ENCODE peak calls at places on chromosome 12, in four cellular contexts. One of them, this sample, is unnamed.

GRCh38 chr12:92717202-92717601 is 14.4 kb downstream of the PLEKHG7 start:
- DNase-seq in osteocyte: no peak
- DNase-seq in NCI-H2171 treated with DMSO at 0.1 percent for 48 hours: no peak
- DNase-seq in AML-193: peak
- DNase-seq in this sample: peak

GRCh38 chr12:130728158-130729058 is 12.3 kb upstream of the RIMBP2 start:
- DNase-seq in AML-193: no peak
- DNase-seq in osteocyte: no peak
- DNase-seq in NCI-H2171 treated with DMSO at 0.1 percent for 48 hours: no peak
- DNase-seq in this sample: no peak

GRCh38 chr12:12081836-12082497 is 11.2 kb downstream of the BCL2L14 start:
- DNase-seq in osteocyte: no peak
- DNase-seq in NCI-H2171 treated with DMSO at 0.1 percent for 48 hours: no peak
- DNase-seq in AML-193: peak
- DNase-seq in this sample: no peak

GRCh38 chr12:6548556-6549378 is 7.1 kb downstream of the IFFO1 start:
- DNase-seq in NCI-H2171 treated with DMSO at 0.1 percent for 48 hours: no peak
- DNase-seq in osteocyte: no peak
- DNase-seq in AML-193: no peak
- DNase-seq in this sample: no peak

GRCh38 chr12:101925352-101925751 is 48.0 kb downstream of the DRAM1 start:
- DNase-seq in NCI-H2171 treated with DMSO at 0.1 percent for 48 hours: no peak
- DNase-seq in osteocyte: no peak
- DNase-seq in AML-193: peak
- DNase-seq in this sample: peak

GRCh38 chr12:96876966-96877365 is 30.1 kb upstream of the NEDD1 start:
- DNase-seq in AML-193: no peak
- DNase-seq in NCI-H2171 treated with DMSO at 0.1 percent for 48 hours: no peak
- DNase-seq in osteocyte: no peak
- DNase-seq in this sample: no peak

GRCh38 chr12:65891987-65892481 is 67.8 kb downstream of the HMGA2 start:
- DNase-seq in AML-193: no peak
- DNase-seq in NCI-H2171 treated with DMSO at 0.1 percent for 48 hours: no peak
- DNase-seq in osteocyte: peak
- DNase-seq in this sample: peak

GRCh38 chr12:77943466-77943865 is 112.8 kb downstream of the NAV3 start:
- DNase-seq in NCI-H2171 treated with DMSO at 0.1 percent for 48 hours: no peak
- DNase-seq in osteocyte: no peak
- DNase-seq in AML-193: peak
- DNase-seq in this sample: no peak

GRCh38 chr12:54163147-54163546 is 25.6 kb downstream of the SMUG1 start:
- DNase-seq in NCI-H2171 treated with DMSO at 0.1 percent for 48 hours: no peak
- DNase-seq in osteocyte: no peak
- DNase-seq in AML-193: no peak
- DNase-seq in this sample: no peak

GRCh38 chr12:38544357-38545066 is 227.9 kb downstream of the ALG10B start:
- DNase-seq in AML-193: no peak
- DNase-seq in NCI-H2171 treated with DMSO at 0.1 percent for 48 hours: no peak
- DNase-seq in osteocyte: no peak
- DNase-seq in this sample: no peak

GRCh38 chr12:97681612-97682504 is 219.3 kb downstream of the RMST start:
- DNase-seq in AML-193: no peak
- DNase-seq in NCI-H2171 treated with DMSO at 0.1 percent for 48 hours: no peak
- DNase-seq in osteocyte: no peak
- DNase-seq in this sample: no peak

GRCh38 chr12:93979189-93979588 is 169.2 kb upstream of the PLXNC1 start:
- DNase-seq in NCI-H2171 treated with DMSO at 0.1 percent for 48 hours: no peak
- DNase-seq in osteocyte: no peak
- DNase-seq in AML-193: peak
- DNase-seq in this sample: no peak

This sample was measured in HFF-Myc.